ENCODE peak calls at places on chromosomes 16 and 17, in nine cellular contexts. One of them, this sample, is unnamed.

GRCh38 chr16:84839956-84840355 is 20.2 kb downstream of the CRISPLD2 start:
- DNase-seq in memory B cell: no peak
- DNase-seq in stimulated activated naive CD4-positive, alpha-beta T cell: no peak
- DNase-seq in T-helper 2 cell: no peak
- DNase-seq in cerebellar nuclear complex: no peak
- DNase-seq in stimulated activated CD4-positive, alpha-beta T cell treated with anti-CD3 and anti-CD28 coated beads, Interleukin-1b, Interleukin-23, amount 100 ng/mL, for 48 hours: no peak
- DNase-seq in hypothalamus: no peak
- DNase-seq in hippocampal formation: no peak
- DNase-seq in fibroblast of mammary gland: peak
- DNase-seq in this sample: peak

GRCh38 chr16:89562027-89562599 is 1.6 kb downstream of the RPL13 start:
- DNase-seq in fibroblast of mammary gland: peak
- DNase-seq in T-helper 2 cell: no peak
- DNase-seq in hypothalamus: no peak
- DNase-seq in hippocampal formation: no peak
- DNase-seq in memory B cell: no peak
- DNase-seq in stimulated activated naive CD4-positive, alpha-beta T cell: no peak
- DNase-seq in stimulated activated CD4-positive, alpha-beta T cell treated with anti-CD3 and anti-CD28 coated beads, Interleukin-1b, Interleukin-23, amount 100 ng/mL, for 48 hours: no peak
- DNase-seq in cerebellar nuclear complex: no peak
- DNase-seq in this sample: no peak

GRCh38 chr16:72787519-72788268 is 260.2 kb downstream of the ZFHX3 start:
- DNase-seq in memory B cell: peak
- DNase-seq in cerebellar nuclear complex: no peak
- DNase-seq in fibroblast of mammary gland: peak
- DNase-seq in hypothalamus: peak
- DNase-seq in T-helper 2 cell: peak
- DNase-seq in stimulated activated naive CD4-positive, alpha-beta T cell: peak
- DNase-seq in hippocampal formation: peak
- DNase-seq in stimulated activated CD4-positive, alpha-beta T cell treated with anti-CD3 and anti-CD28 coated beads, Interleukin-1b, Interleukin-23, amount 100 ng/mL, for 48 hours: peak
- DNase-seq in this sample: peak

GRCh38 chr16:20359997-20360396 is 7.5 kb upstream of the UMOD start:
- DNase-seq in hippocampal formation: no peak
- DNase-seq in hypothalamus: no peak
- DNase-seq in T-helper 2 cell: no peak
- DNase-seq in stimulated activated CD4-positive, alpha-beta T cell treated with anti-CD3 and anti-CD28 coated beads, Interleukin-1b, Interleukin-23, amount 100 ng/mL, for 48 hours: no peak
- DNase-seq in memory B cell: no peak
- DNase-seq in cerebellar nuclear complex: no peak
- DNase-seq in fibroblast of mammary gland: no peak
- DNase-seq in stimulated activated naive CD4-positive, alpha-beta T cell: no peak
- DNase-seq in this sample: no peak

GRCh38 chr17:55344514-55344997 is 77.1 kb downstream of the MMD start:
- DNase-seq in stimulated activated naive CD4-positive, alpha-beta T cell: no peak
- DNase-seq in memory B cell: no peak
- DNase-seq in T-helper 2 cell: no peak
- DNase-seq in hypothalamus: no peak
- DNase-seq in stimulated activated CD4-positive, alpha-beta T cell treated with anti-CD3 and anti-CD28 coated beads, Interleukin-1b, Interleukin-23, amount 100 ng/mL, for 48 hours: no peak
- DNase-seq in cerebellar nuclear complex: no peak
- DNase-seq in fibroblast of mammary gland: no peak
- DNase-seq in hippocampal formation: no peak
- DNase-seq in this sample: no peak

GRCh38 chr17:82101767-82102679 is 4.0 kb upstream of the FASN start:
- DNase-seq in memory B cell: no peak
- DNase-seq in fibroblast of mammary gland: no peak
- DNase-seq in stimulated activated naive CD4-positive, alpha-beta T cell: no peak
- DNase-seq in hypothalamus: peak
- DNase-seq in stimulated activated CD4-positive, alpha-beta T cell treated with anti-CD3 and anti-CD28 coated beads, Interleukin-1b, Interleukin-23, amount 100 ng/mL, for 48 hours: no peak
- DNase-seq in cerebellar nuclear complex: no peak
- DNase-seq in hippocampal formation: no peak
- DNase-seq in T-helper 2 cell: no peak
- DNase-seq in this sample: no peak

GRCh38 chr16:68335175-68335574 is 24.4 kb downstream of the PRMT7 start:
- DNase-seq in T-helper 2 cell: no peak
- DNase-seq in cerebellar nuclear complex: no peak
- DNase-seq in hippocampal formation: no peak
- DNase-seq in hypothalamus: no peak
- DNase-seq in stimulated activated naive CD4-positive, alpha-beta T cell: no peak
- DNase-seq in fibroblast of mammary gland: peak
- DNase-seq in stimulated activated CD4-positive, alpha-beta T cell treated with anti-CD3 and anti-CD28 coated beads, Interleukin-1b, Interleukin-23, amount 100 ng/mL, for 48 hours: no peak
- DNase-seq in memory B cell: no peak
- DNase-seq in this sample: no peak

GRCh38 chr16:59259074-59259963 is 525.2 kb upstream of the GOT2 start:
- DNase-seq in fibroblast of mammary gland: no peak
- DNase-seq in stimulated activated CD4-positive, alpha-beta T cell treated with anti-CD3 and anti-CD28 coated beads, Interleukin-1b, Interleukin-23, amount 100 ng/mL, for 48 hours: no peak
- DNase-seq in memory B cell: no peak
- DNase-seq in stimulated activated naive CD4-positive, alpha-beta T cell: peak
- DNase-seq in hypothalamus: no peak
- DNase-seq in hippocampal formation: no peak
- DNase-seq in T-helper 2 cell: no peak
- DNase-seq in cerebellar nuclear complex: no peak
- DNase-seq in this sample: no peak

GRCh38 chr17:29575511-29576213 is 7.2 kb downstream of the TP53I13 start:
- DNase-seq in stimulated activated CD4-positive, alpha-beta T cell treated with anti-CD3 and anti-CD28 coated beads, Interleukin-1b, Interleukin-23, amount 100 ng/mL, for 48 hours: no peak
- DNase-seq in stimulated activated naive CD4-positive, alpha-beta T cell: no peak
- DNase-seq in fibroblast of mammary gland: no peak
- DNase-seq in hippocampal formation: no peak
- DNase-seq in T-helper 2 cell: no peak
- DNase-seq in memory B cell: no peak
- DNase-seq in hypothalamus: no peak
- DNase-seq in cerebellar nuclear complex: no peak
- DNase-seq in this sample: no peak

GRCh38 chr17:40291311-40291710 is 3.6 kb downstream of the CDC6 start:
- DNase-seq in hippocampal formation: no peak
- DNase-seq in fibroblast of mammary gland: no peak
- DNase-seq in hypothalamus: no peak
- DNase-seq in cerebellar nuclear complex: no peak
- DNase-seq in T-helper 2 cell: no peak
- DNase-seq in stimulated activated CD4-positive, alpha-beta T cell treated with anti-CD3 and anti-CD28 coated beads, Interleukin-1b, Interleukin-23, amount 100 ng/mL, for 48 hours: no peak
- DNase-seq in memory B cell: no peak
- DNase-seq in stimulated activated naive CD4-positive, alpha-beta T cell: no peak
- DNase-seq in this sample: no peak

GRCh38 chr16:77723108-77723514 is 797 bp downstream of the NUDT7 start:
- DNase-seq in hypothalamus: no peak
- DNase-seq in cerebellar nuclear complex: no peak
- DNase-seq in hippocampal formation: no peak
- DNase-seq in stimulated activated CD4-positive, alpha-beta T cell treated with anti-CD3 and anti-CD28 coated beads, Interleukin-1b, Interleukin-23, amount 100 ng/mL, for 48 hours: no peak
- DNase-seq in fibroblast of mammary gland: peak
- DNase-seq in T-helper 2 cell: no peak
- DNase-seq in stimulated activated naive CD4-positive, alpha-beta T cell: no peak
- DNase-seq in memory B cell: no peak
- DNase-seq in this sample: peak

GRCh38 chr17:77647531-77647930 is 311.0 kb upstream of the TNRC6C start:
- DNase-seq in cerebellar nuclear complex: no peak
- DNase-seq in stimulated activated naive CD4-positive, alpha-beta T cell: no peak
- DNase-seq in T-helper 2 cell: no peak
- DNase-seq in memory B cell: no peak
- DNase-seq in stimulated activated CD4-positive, alpha-beta T cell treated with anti-CD3 and anti-CD28 coated beads, Interleukin-1b, Interleukin-23, amount 100 ng/mL, for 48 hours: no peak
- DNase-seq in fibroblast of mammary gland: no peak
- DNase-seq in hypothalamus: no peak
- DNase-seq in hippocampal formation: no peak
- DNase-seq in this sample: no peak

GRCh38 chr17:1647802-1648581 is 1.7 kb downstream of the RILP start:
- DNase-seq in fibroblast of mammary gland: no peak
- DNase-seq in T-helper 2 cell: no peak
- DNase-seq in stimulated activated naive CD4-positive, alpha-beta T cell: no peak
- DNase-seq in hippocampal formation: no peak
- DNase-seq in memory B cell: no peak
- DNase-seq in cerebellar nuclear complex: no peak
- DNase-seq in hypothalamus: peak
- DNase-seq in stimulated activated CD4-positive, alpha-beta T cell treated with anti-CD3 and anti-CD28 coated beads, Interleukin-1b, Interleukin-23, amount 100 ng/mL, for 48 hours: no peak
- DNase-seq in this sample: peak

GRCh38 chr17:17551361-17551760 is 40.1 kb downstream of the PEMT start:
- DNase-seq in stimulated activated naive CD4-positive, alpha-beta T cell: no peak
- DNase-seq in stimulated activated CD4-positive, alpha-beta T cell treated with anti-CD3 and anti-CD28 coated beads, Interleukin-1b, Interleukin-23, amount 100 ng/mL, for 48 hours: no peak
- DNase-seq in fibroblast of mammary gland: no peak
- DNase-seq in cerebellar nuclear complex: no peak
- DNase-seq in memory B cell: no peak
- DNase-seq in hippocampal formation: no peak
- DNase-seq in hypothalamus: no peak
- DNase-seq in T-helper 2 cell: no peak
- DNase-seq in this sample: no peak

GRCh38 chr17:64213995-64214507 is 49.0 kb downstream of the TEX2 start:
- DNase-seq in hippocampal formation: no peak
- DNase-seq in T-helper 2 cell: no peak
- DNase-seq in memory B cell: no peak
- DNase-seq in fibroblast of mammary gland: no peak
- DNase-seq in cerebellar nuclear complex: no peak
- DNase-seq in stimulated activated naive CD4-positive, alpha-beta T cell: no peak
- DNase-seq in hypothalamus: no peak
- DNase-seq in stimulated activated CD4-positive, alpha-beta T cell treated with anti-CD3 and anti-CD28 coated beads, Interleukin-1b, Interleukin-23, amount 100 ng/mL, for 48 hours: no peak
- DNase-seq in this sample: no peak

GRCh38 chr16:138049-138417 is 440 bp downstream of the NPRL3 start:
- DNase-seq in hypothalamus: no peak
- DNase-seq in hippocampal formation: no peak
- DNase-seq in T-helper 2 cell: peak
- DNase-seq in fibroblast of mammary gland: no peak
- DNase-seq in stimulated activated CD4-positive, alpha-beta T cell treated with anti-CD3 and anti-CD28 coated beads, Interleukin-1b, Interleukin-23, amount 100 ng/mL, for 48 hours: peak
- DNase-seq in stimulated activated naive CD4-positive, alpha-beta T cell: no peak
- DNase-seq in memory B cell: peak
- DNase-seq in cerebellar nuclear complex: no peak
- DNase-seq in this sample: no peak

GRCh38 chr17:9004132-9004960 is 17.0 kb upstream of the NTN1 start:
- DNase-seq in cerebellar nuclear complex: no peak
- DNase-seq in memory B cell: no peak
- DNase-seq in stimulated activated naive CD4-positive, alpha-beta T cell: no peak
- DNase-seq in stimulated activated CD4-positive, alpha-beta T cell treated with anti-CD3 and anti-CD28 coated beads, Interleukin-1b, Interleukin-23, amount 100 ng/mL, for 48 hours: no peak
- DNase-seq in T-helper 2 cell: no peak
- DNase-seq in hippocampal formation: no peak
- DNase-seq in hypothalamus: no peak
- DNase-seq in fibroblast of mammary gland: no peak
- DNase-seq in this sample: no peak

GRCh38 chr16:82016268-82016667 is 5.0 kb upstream of the SDR42E1 start:
- DNase-seq in hypothalamus: no peak
- DNase-seq in cerebellar nuclear complex: no peak
- DNase-seq in hippocampal formation: no peak
- DNase-seq in fibroblast of mammary gland: peak
- DNase-seq in T-helper 2 cell: no peak
- DNase-seq in stimulated activated CD4-positive, alpha-beta T cell treated with anti-CD3 and anti-CD28 coated beads, Interleukin-1b, Interleukin-23, amount 100 ng/mL, for 48 hours: no peak
- DNase-seq in memory B cell: no peak
- DNase-seq in stimulated activated naive CD4-positive, alpha-beta T cell: no peak
- DNase-seq in this sample: peak

GRCh38 chr17:78899361-78900260 is 3.4 kb downstream of the CEP295NL start:
- DNase-seq in fibroblast of mammary gland: no peak
- DNase-seq in T-helper 2 cell: no peak
- DNase-seq in cerebellar nuclear complex: no peak
- DNase-seq in hypothalamus: no peak
- DNase-seq in stimulated activated CD4-positive, alpha-beta T cell treated with anti-CD3 and anti-CD28 coated beads, Interleukin-1b, Interleukin-23, amount 100 ng/mL, for 48 hours: no peak
- DNase-seq in stimulated activated naive CD4-positive, alpha-beta T cell: no peak
- DNase-seq in memory B cell: no peak
- DNase-seq in hippocampal formation: no peak
- DNase-seq in this sample: no peak

GRCh38 chr17:78870621-78871020 is 30.0 kb upstream of the USP36 start:
- DNase-seq in fibroblast of mammary gland: no peak
- DNase-seq in cerebellar nuclear complex: no peak
- DNase-seq in hypothalamus: no peak
- DNase-seq in stimulated activated naive CD4-positive, alpha-beta T cell: no peak
- DNase-seq in stimulated activated CD4-positive, alpha-beta T cell treated with anti-CD3 and anti-CD28 coated beads, Interleukin-1b, Interleukin-23, amount 100 ng/mL, for 48 hours: no peak
- DNase-seq in hippocampal formation: no peak
- DNase-seq in T-helper 2 cell: no peak
- DNase-seq in memory B cell: no peak
- DNase-seq in this sample: no peak

GRCh38 chr17:27009087-27009486 is 284.8 kb upstream of the WSB1 start:
- DNase-seq in T-helper 2 cell: no peak
- DNase-seq in fibroblast of mammary gland: no peak
- DNase-seq in stimulated activated CD4-positive, alpha-beta T cell treated with anti-CD3 and anti-CD28 coated beads, Interleukin-1b, Interleukin-23, amount 100 ng/mL, for 48 hours: no peak
- DNase-seq in stimulated activated naive CD4-positive, alpha-beta T cell: no peak
- DNase-seq in hippocampal formation: no peak
- DNase-seq in cerebellar nuclear complex: no peak
- DNase-seq in hypothalamus: no peak
- DNase-seq in memory B cell: no peak
- DNase-seq in this sample: no peak

GRCh38 chr17:17403899-17404576 is 72.8 kb upstream of the MED9 start:
- DNase-seq in cerebellar nuclear complex: no peak
- DNase-seq in fibroblast of mammary gland: no peak
- DNase-seq in memory B cell: peak
- DNase-seq in stimulated activated CD4-positive, alpha-beta T cell treated with anti-CD3 and anti-CD28 coated beads, Interleukin-1b, Interleukin-23, amount 100 ng/mL, for 48 hours: peak
- DNase-seq in hippocampal formation: no peak
- DNase-seq in hypothalamus: no peak
- DNase-seq in stimulated activated naive CD4-positive, alpha-beta T cell: peak
- DNase-seq in T-helper 2 cell: no peak
- DNase-seq in this sample: no peak

GRCh38 chr16:885391-885790 is 84.9 kb upstream of the GNG13 start:
- DNase-seq in hypothalamus: no peak
- DNase-seq in memory B cell: no peak
- DNase-seq in hippocampal formation: no peak
- DNase-seq in fibroblast of mammary gland: no peak
- DNase-seq in stimulated activated CD4-positive, alpha-beta T cell treated with anti-CD3 and anti-CD28 coated beads, Interleukin-1b, Interleukin-23, amount 100 ng/mL, for 48 hours: no peak
- DNase-seq in stimulated activated naive CD4-positive, alpha-beta T cell: no peak
- DNase-seq in cerebellar nuclear complex: no peak
- DNase-seq in T-helper 2 cell: no peak
- DNase-seq in this sample: no peak

GRCh38 chr17:4665027-4665426 is 23.5 kb upstream of the ALOX15 start:
- DNase-seq in stimulated activated naive CD4-positive, alpha-beta T cell: no peak
- DNase-seq in T-helper 2 cell: no peak
- DNase-seq in stimulated activated CD4-positive, alpha-beta T cell treated with anti-CD3 and anti-CD28 coated beads, Interleukin-1b, Interleukin-23, amount 100 ng/mL, for 48 hours: no peak
- DNase-seq in memory B cell: no peak
- DNase-seq in hippocampal formation: no peak
- DNase-seq in cerebellar nuclear complex: no peak
- DNase-seq in hypothalamus: no peak
- DNase-seq in fibroblast of mammary gland: no peak
- DNase-seq in this sample: no peak

GRCh38 chr17:50394711-50395110 is 2.6 kb downstream of the LRRC59 start:
- DNase-seq in cerebellar nuclear complex: no peak
- DNase-seq in stimulated activated CD4-positive, alpha-beta T cell treated with anti-CD3 and anti-CD28 coated beads, Interleukin-1b, Interleukin-23, amount 100 ng/mL, for 48 hours: no peak
- DNase-seq in fibroblast of mammary gland: peak
- DNase-seq in memory B cell: no peak
- DNase-seq in T-helper 2 cell: no peak
- DNase-seq in hypothalamus: no peak
- DNase-seq in stimulated activated naive CD4-positive, alpha-beta T cell: no peak
- DNase-seq in hippocampal formation: no peak
- DNase-seq in this sample: no peak

GRCh38 chr16:50609049-50609832 is 61.0 kb downstream of the NKD1 start:
- DNase-seq in stimulated activated naive CD4-positive, alpha-beta T cell: no peak
- DNase-seq in hippocampal formation: no peak
- DNase-seq in memory B cell: no peak
- DNase-seq in fibroblast of mammary gland: no peak
- DNase-seq in hypothalamus: no peak
- DNase-seq in cerebellar nuclear complex: no peak
- DNase-seq in stimulated activated CD4-positive, alpha-beta T cell treated with anti-CD3 and anti-CD28 coated beads, Interleukin-1b, Interleukin-23, amount 100 ng/mL, for 48 hours: no peak
- DNase-seq in T-helper 2 cell: no peak
- DNase-seq in this sample: no peak

GRCh38 chr17:71334041-71334781 is 786.6 kb upstream of the SOX9 start:
- DNase-seq in fibroblast of mammary gland: peak
- DNase-seq in memory B cell: no peak
- DNase-seq in stimulated activated naive CD4-positive, alpha-beta T cell: no peak
- DNase-seq in T-helper 2 cell: no peak
- DNase-seq in cerebellar nuclear complex: no peak
- DNase-seq in stimulated activated CD4-positive, alpha-beta T cell treated with anti-CD3 and anti-CD28 coated beads, Interleukin-1b, Interleukin-23, amount 100 ng/mL, for 48 hours: no peak
- DNase-seq in hippocampal formation: no peak
- DNase-seq in hypothalamus: no peak
- DNase-seq in this sample: no peak

GRCh38 chr17:59275618-59276017 is 55.3 kb downstream of the GDPD1 start:
- DNase-seq in stimulated activated naive CD4-positive, alpha-beta T cell: no peak
- DNase-seq in fibroblast of mammary gland: no peak
- DNase-seq in memory B cell: no peak
- DNase-seq in T-helper 2 cell: no peak
- DNase-seq in cerebellar nuclear complex: no peak
- DNase-seq in hypothalamus: no peak
- DNase-seq in stimulated activated CD4-positive, alpha-beta T cell treated with anti-CD3 and anti-CD28 coated beads, Interleukin-1b, Interleukin-23, amount 100 ng/mL, for 48 hours: no peak
- DNase-seq in hippocampal formation: no peak
- DNase-seq in this sample: no peak

GRCh38 chr17:42459256-42459982 is 741 bp downstream of the ATP6V0A1 start:
- DNase-seq in stimulated activated naive CD4-positive, alpha-beta T cell: no peak
- DNase-seq in stimulated activated CD4-positive, alpha-beta T cell treated with anti-CD3 and anti-CD28 coated beads, Interleukin-1b, Interleukin-23, amount 100 ng/mL, for 48 hours: peak
- DNase-seq in cerebellar nuclear complex: peak
- DNase-seq in fibroblast of mammary gland: peak
- DNase-seq in hypothalamus: peak
- DNase-seq in T-helper 2 cell: no peak
- DNase-seq in hippocampal formation: peak
- DNase-seq in memory B cell: peak
- DNase-seq in this sample: peak

GRCh38 chr16:27326738-27327585 is 13.2 kb downstream of the IL4R start:
- DNase-seq in hippocampal formation: no peak
- DNase-seq in cerebellar nuclear complex: no peak
- DNase-seq in T-helper 2 cell: peak
- DNase-seq in stimulated activated naive CD4-positive, alpha-beta T cell: peak
- DNase-seq in stimulated activated CD4-positive, alpha-beta T cell treated with anti-CD3 and anti-CD28 coated beads, Interleukin-1b, Interleukin-23, amount 100 ng/mL, for 48 hours: peak
- DNase-seq in fibroblast of mammary gland: peak
- DNase-seq in memory B cell: no peak
- DNase-seq in hypothalamus: no peak
- DNase-seq in this sample: peak

This sample was measured in HCEC 1CT.